ENCODE peak calls at places on chromosomes 12 and 14, in nine cellular contexts. N is vagina, V is left ventricle myocardium inferior, Y is spleen, A is fibroblast of lung, U is PC-3, B is mucosa of descending colon, G is cardiac fibroblast, Q is heart right ventricle. F is an unnamed sample.

GRCh38 chr12:70664463-70664862 is 27.2 kb upstream of the PTPRB start:
- DNase-seq in A (peak; percentile 82), Q (no peak), G (peak; percentile 38), N (no peak), U (no peak), Y (no peak), V (no peak), B (no peak), F (peak; percentile 43)

GRCh38 chr14:70666364-70666691 is 24.6 kb downstream of the TTC9 start:
- DNase-seq in Y (no peak), Q (no peak), G (no peak), B (no peak), U (no peak), N (no peak), V (no peak), A (peak; percentile 35), F (no peak)

GRCh38 chr12:47534695-47535094 is 171.1 kb downstream of the RPAP3 start:
- DNase-seq in N (no peak), G (peak; percentile 15), Q (no peak), U (peak; percentile 33), A (peak; percentile 20), Y (no peak), B (no peak), V (no peak), F (peak; percentile 50)

GRCh38 chr12:84919271-84919670 is 6.7 kb upstream of the SLC6A15 start:
- DNase-seq in G (no peak), A (peak; percentile 54), Y (no peak), Q (no peak), V (no peak), N (no peak), U (peak; percentile 48), B (no peak), F (peak; percentile 9)

GRCh38 chr14:63972323-63972932 is 119.6 kb downstream of the SYNE2 start:
- DNase-seq in G (no peak), U (no peak), N (no peak), Y (no peak), V (no peak), B (no peak), A (no peak), Q (no peak), F (no peak)

GRCh38 chr14:104547310-104547997 is 32.1 kb upstream of the C14orf180 start:
- DNase-seq in B (no peak), N (no peak), A (no peak), Y (peak; percentile 68), V (no peak), G (no peak), U (no peak), Q (no peak), F (no peak)

GRCh38 chr14:68704736-68705720 is 87.8 kb downstream of the ZFP36L1 start:
- DNase-seq in A (peak; percentile 74), V (no peak), G (peak; percentile 48), B (no peak), Q (no peak), Y (no peak), N (no peak), U (peak; percentile 67), F (peak; percentile 53)

GRCh38 chr12:110270125-110270962 is 10.7 kb upstream of the ATP2A2 start:
- DNase-seq in U (peak; percentile 92), G (peak; percentile 73), V (peak; percentile 55), N (no peak), Q (no peak), A (peak; percentile 51), B (peak; percentile 38), Y (no peak), F (peak; percentile 54)

GRCh38 chr14:102020058-102020971 is 55.9 kb downstream of the DYNC1H1 start:
- DNase-seq in U (peak; percentile 88), V (no peak), B (no peak), N (no peak), Y (no peak), A (peak; percentile 96), G (no peak), Q (no peak), F (peak; percentile 13)

GRCh38 chr12:61857968-61858367 is 402.2 kb upstream of the USP15 start:
- DNase-seq in Y (no peak), Q (no peak), U (no peak), V (no peak), G (no peak), A (no peak), N (no peak), B (no peak), F (no peak)

GRCh38 chr14:69525896-69526295 is 41.4 kb downstream of the PLEKHD1 start:
- DNase-seq in B (no peak), G (no peak), Y (no peak), N (no peak), A (no peak), V (no peak), Q (no peak), U (no peak), F (no peak)

GRCh38 chr14:86826641-86827040 is 1166.3 kb downstream of the GALC start:
- DNase-seq in N (no peak), B (no peak), V (no peak), U (no peak), Y (no peak), A (no peak), Q (no peak), G (peak; percentile 10), F (no peak)

GRCh38 chr12:113519464-113520191 is 48.0 kb upstream of the LHX5 start:
- DNase-seq in B (no peak), N (no peak), G (no peak), A (no peak), Y (no peak), V (no peak), Q (no peak), U (no peak), F (no peak)
- H3K4me3 ChIP-seq in B (no peak overlapping the region), N (no peak overlapping the region), G (no peak overlapping the region), A (no peak overlapping the region), Y (no peak overlapping the region), V (no peak overlapping the region), Q (no peak overlapping the region), U (no peak overlapping the region), F (no peak overlapping the region)

DNA sequence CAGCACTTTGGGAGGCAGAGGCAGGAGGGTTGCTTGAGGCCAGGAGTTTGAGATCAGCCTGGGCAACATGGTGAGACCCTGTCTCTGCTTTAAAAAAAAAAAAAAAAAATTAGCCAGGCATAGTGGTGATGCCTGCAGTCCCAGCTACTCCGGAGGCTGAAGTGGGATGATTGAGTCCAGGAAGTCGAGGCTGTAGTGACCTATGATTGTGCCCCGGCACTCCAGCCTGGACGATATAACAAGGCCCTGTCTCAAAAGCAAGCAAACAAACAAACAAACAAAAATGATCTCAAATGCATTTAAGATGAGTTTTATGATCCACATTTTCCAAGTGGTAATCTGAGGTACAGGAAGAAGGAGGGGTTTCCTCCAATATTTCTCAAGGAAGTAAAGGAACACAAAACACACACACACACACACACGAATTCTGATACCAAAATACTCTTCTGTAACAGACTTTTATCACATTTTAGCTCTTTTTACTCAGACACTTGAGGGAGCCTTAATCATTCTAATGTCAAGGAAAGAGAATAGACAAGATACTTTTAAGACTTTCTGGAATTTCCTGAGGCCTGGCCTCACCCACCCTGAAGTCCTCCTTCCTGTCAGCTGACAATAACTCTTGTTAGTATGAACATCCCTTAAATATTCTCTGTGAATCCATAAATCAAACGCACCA is 44.4 kb upstream of the CERS5 start:
- DNase-seq in V (no peak), Q (no peak), B (no peak), A (no peak), Y (no peak), U (peak; percentile 35), N (no peak), G (peak; percentile 63), F (peak; percentile 42)
- TF ChIP-seq CTCF in V (peak; percentile 30), Q (no peak), B (no peak), A (no peak), Y (no peak), U (no peak), N (no peak), G (no peak), F (no peak)

GRCh38 chr12:113462880-113463745 is 8.6 kb downstream of the LHX5 start:
- DNase-seq in B (no peak), N (no peak), Y (no peak), G (no peak), V (no peak), Q (no peak), U (no peak), A (no peak), F (no peak)

GRCh38 chr12:113465808-113466769 is 5.6 kb downstream of the LHX5 start:
- DNase-seq in Y (no peak), N (no peak), U (peak; percentile 17), A (no peak), Q (no peak), G (no peak), B (no peak), V (no peak), F (no peak)

GRCh38 chr12:113462117-113462774 is 9.4 kb downstream of the LHX5 start:
- DNase-seq in U (peak; percentile 91), B (peak; percentile 88), V (peak; percentile 82), Q (peak; percentile 83), G (peak; percentile 81), N (no peak), A (peak; percentile 52), Y (peak; percentile 89), F (peak; percentile 76)

GRCh38 chr12:113464852-113465719 is 6.6 kb downstream of the LHX5 start:
- DNase-seq in U (no peak), N (no peak), Y (no peak), V (no peak), B (no peak), Q (no peak), A (no peak), G (no peak), F (no peak)

DNA sequence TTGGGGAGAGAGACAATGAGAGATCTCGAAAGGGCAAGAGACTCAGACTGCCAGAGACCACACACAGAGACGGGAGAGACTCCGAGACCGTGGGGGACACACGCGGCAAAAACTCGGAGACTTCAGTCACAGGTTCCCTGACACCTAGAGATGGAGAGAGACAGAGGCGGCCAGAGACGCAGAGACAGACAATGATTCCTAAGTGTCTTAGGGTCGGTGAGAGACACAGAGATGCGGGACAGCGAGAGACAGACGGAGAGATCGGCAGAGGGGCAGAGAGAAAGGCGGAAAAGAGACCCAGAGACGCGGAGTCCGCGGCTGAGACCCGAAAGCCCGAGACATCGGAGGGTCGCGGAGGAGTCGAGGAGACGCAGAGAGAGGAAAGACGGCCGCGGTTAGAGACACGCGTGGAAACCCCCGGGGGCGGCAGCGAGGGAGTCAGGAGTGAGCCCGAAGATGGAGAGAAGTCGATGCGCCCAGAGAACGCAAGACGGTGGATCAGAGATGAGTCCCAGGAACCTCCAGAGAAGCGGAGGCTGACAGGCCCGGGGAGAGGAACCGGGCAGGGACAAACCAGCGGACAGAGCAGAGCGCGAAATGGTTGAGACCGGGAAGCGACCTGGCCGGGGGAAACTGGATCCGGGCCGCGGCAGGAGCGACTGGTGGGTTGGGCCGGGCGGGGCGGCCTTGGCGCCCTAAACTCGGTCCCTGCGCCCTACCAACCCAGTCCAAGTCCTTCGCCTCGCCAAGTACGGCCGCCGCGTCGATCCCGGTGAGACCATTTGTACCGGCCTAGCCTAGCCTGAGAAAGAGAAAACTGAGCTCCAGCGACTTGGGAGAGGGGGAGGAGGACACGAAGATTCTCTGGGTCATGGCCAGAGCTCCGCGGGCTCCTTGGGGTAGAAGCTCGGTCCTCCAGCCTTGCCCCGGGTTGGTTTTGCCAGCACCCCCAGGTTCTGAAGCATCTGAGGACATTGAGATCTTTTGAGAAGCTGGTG is 7.6 kb downstream of the LHX5 start:
- DNase-seq in G (no peak), A (no peak), Y (no peak), U (peak; percentile 10), Q (no peak), V (no peak), B (no peak), N (no peak), F (no peak)
- H3K4me3 ChIP-seq in G (no peak overlapping the region), A (no peak overlapping the region), Y (peak overlapping the region; percentile 21), U (peak overlapping the region; percentile 34), Q (peak overlapping the region; percentile 18), V (peak overlapping the region; percentile 53), B (no peak overlapping the region), N (peak overlapping the region; percentile 28), F (no peak overlapping the region)

GRCh38 chr12:19707948-19708409 is 268.7 kb downstream of the AEBP2 start:
- DNase-seq in Q (no peak), U (peak; percentile 49), A (peak; percentile 56), B (no peak), V (no peak), N (no peak), G (no peak), Y (no peak), F (peak; percentile 33)
- TF ChIP-seq CTCF in Q (no peak), U (peak; percentile 29), A (peak; percentile 8), B (no peak), V (no peak), N (no peak), G (peak; percentile 41), Y (no peak), F (peak; percentile 35)

F was measured in fibroblast of the aortic adventitia.